ENCODE peak calls at places on chromosomes 12 and 14, in five cellular contexts. D is endothelial cell, Q is heart right ventricle, E is WTC11, C is KBM-7. A is an unnamed sample.

GRCh38 chr12:93591137-93591868 is 18.8 kb downstream of the SOCS2 start:
- DNase-seq in D (peak), Q (peak), E (peak), C (peak), A (peak)

GRCh38 chr12:1453801-1454200 is 140.6 kb downstream of the FBXL14 start:
- DNase-seq in E (no peak), D (no peak), C (no peak), Q (no peak), A (no peak)

GRCh38 chr14:53468876-53469275 is 315.8 kb upstream of the DDHD1 start:
- DNase-seq in E (no peak), Q (no peak), D (no peak), C (no peak), A (no peak)

GRCh38 chr12:59036973-59037807 is 116.9 kb upstream of the LRIG3 start:
- DNase-seq in D (no peak), E (no peak), Q (no peak), C (no peak), A (no peak)

GRCh38 chr12:88493651-88494050 is 86.6 kb downstream of the KITLG start:
- DNase-seq in C (no peak), Q (no peak), E (no peak), D (no peak), A (no peak)

GRCh38 chr14:94588311-94588710 is 7.1 kb downstream of the SERPINA5 start:
- DNase-seq in C (no peak), Q (no peak), D (no peak), E (no peak), A (no peak)

GRCh38 chr14:92942976-92943710 is 20.2 kb downstream of the CHGA start:
- DNase-seq in E (no peak), D (no peak), C (no peak), Q (no peak), A (no peak)

GRCh38 chr12:15157200-15157599 is 64.0 kb downstream of the RERG start:
- DNase-seq in C (no peak), D (no peak), E (no peak), Q (no peak), A (no peak)

GRCh38 chr12:14930299-14930698 is 8.0 kb downstream of the ERP27 start:
- DNase-seq in Q (no peak), E (no peak), C (no peak), D (no peak), A (no peak)

GRCh38 chr12:105226219-105226618 is 9.8 kb downstream of the APPL2 start:
- DNase-seq in E (no peak), Q (peak), C (peak), D (no peak), A (peak)

GRCh38 chr12:117141097-117141898 is 42.1 kb upstream of the TESC start:
- DNase-seq in C (no peak), D (no peak), E (no peak), Q (no peak), A (no peak)

A was measured in colonic mucosa.